ENCODE peak calls at places on chromosomes 5 and 9, in ten cellular contexts. J, I, H, T, U, C, O, V, F and D are unnamed samples.

GRCh38 chr5:142886211-142886610 is 116.0 kb downstream of the ARHGAP26 start:
- DNase-seq in J (no peak), I (peak), H (no peak), T (peak), U (no peak), C (no peak), O (no peak), V (no peak), F (no peak), D (no peak)

GRCh38 chr5:55234171-55234700 is 828 bp upstream of the CCNO start:
- DNase-seq in J (no peak), I (peak), H (no peak), T (peak), U (peak), C (no peak), O (no peak), V (no peak), F (no peak), D (no peak)

GRCh38 chr9:35718726-35719511 is 13.1 kb downstream of the TLN1 start:
- DNase-seq in J (no peak), I (no peak), H (no peak), T (no peak), U (no peak), C (no peak), O (no peak), V (no peak), F (peak), D (no peak)

GRCh38 chr5:122999947-123000563 is 36.5 kb downstream of the PPIC start:
- DNase-seq in J (peak), I (no peak), H (peak), T (peak), U (peak), C (no peak), O (peak), V (no peak), F (peak), D (no peak)

GRCh38 chr5:138979684-138980275 is 104.6 kb upstream of the LRRTM2 start:
- DNase-seq in J (no peak), I (no peak), H (no peak), T (no peak), U (no peak), C (no peak), O (no peak), V (no peak), F (no peak), D (peak)

GRCh38 chr5:19690978-19691377 is 297.0 kb downstream of the CDH18 start:
- DNase-seq in J (no peak), I (no peak), H (no peak), T (no peak), U (no peak), C (no peak), O (no peak), V (no peak), F (no peak), D (no peak)

GRCh38 chr5:15241216-15241821 is 258.7 kb upstream of the FBXL7 start:
- DNase-seq in J (no peak), I (peak), H (no peak), T (no peak), U (no peak), C (no peak), O (no peak), V (no peak), F (no peak), D (no peak)

GRCh38 chr5:167644619-167645018 is 646.8 kb upstream of the WWC1 start:
- DNase-seq in J (no peak), I (no peak), H (no peak), T (peak), U (no peak), C (no peak), O (no peak), V (no peak), F (no peak), D (no peak)

GRCh38 chr5:134451618-134452505 is 40.2 kb upstream of the CDKN2AIPNL start:
- DNase-seq in J (no peak), I (peak), H (no peak), T (peak), U (no peak), C (no peak), O (no peak), V (no peak), F (no peak), D (no peak)

GRCh38 chr9:74784506-74784905 is 103.2 kb downstream of the TRPM6 start:
- DNase-seq in J (no peak), I (peak), H (no peak), T (no peak), U (no peak), C (no peak), O (no peak), V (no peak), F (no peak), D (no peak)

GRCh38 chr9:36788534-36788933 is 215.8 kb downstream of the MELK start:
- DNase-seq in J (no peak), I (no peak), H (no peak), T (no peak), U (no peak), C (no peak), O (peak), V (no peak), F (no peak), D (no peak)

GRCh38 chr5:39517800-39518199 is 93.0 kb upstream of the DAB2 start:
- DNase-seq in J (no peak), I (peak), H (no peak), T (peak), U (no peak), C (no peak), O (no peak), V (no peak), F (no peak), D (no peak)

GRCh38 chr9:87588339-87588738 is 90.7 kb downstream of the DAPK1 start:
- DNase-seq in J (no peak), I (no peak), H (no peak), T (no peak), U (no peak), C (no peak), O (no peak), V (no peak), F (no peak), D (no peak)

DNA sequence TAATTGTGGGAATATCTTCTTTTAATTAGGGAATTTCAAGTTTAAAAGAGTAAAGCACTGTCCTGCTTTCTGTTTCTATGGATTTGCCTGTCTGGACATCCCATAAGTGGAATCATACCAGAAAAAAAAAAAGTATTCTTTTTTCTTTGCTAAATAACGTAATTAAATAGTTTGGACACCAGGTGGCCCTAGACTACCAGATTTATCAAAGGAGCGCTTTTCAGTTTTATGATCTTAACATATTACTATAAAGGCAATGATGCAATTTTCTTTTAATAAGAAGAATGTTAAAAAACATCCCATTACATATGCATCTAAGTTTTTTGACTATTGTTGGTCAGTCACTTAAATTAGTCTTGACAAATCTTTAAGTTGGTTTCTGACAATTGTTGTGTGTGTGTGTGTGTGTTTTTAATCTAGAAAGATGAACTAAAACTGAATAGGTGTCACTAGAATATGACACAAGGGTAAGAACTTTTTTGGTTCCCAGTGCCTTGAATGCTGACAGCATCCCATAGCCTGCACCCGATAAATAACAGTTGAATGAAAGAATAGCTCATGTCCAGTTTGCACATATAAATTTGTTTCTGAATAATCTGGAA is 49.5 kb downstream of the C5orf22 start:
- DNase-seq in J (peak), I (peak), H (peak), T (no peak), U (no peak), C (no peak), O (peak), V (no peak), F (no peak), D (no peak)
- TF ChIP-seq CTCF in J (peak), I (peak), H (peak), T (peak), U (no peak), C (peak), O (peak), V (peak), F (no peak), D (peak)

GRCh38 chr9:126556560-126557250 is 57.0 kb upstream of the LMX1B start:
- DNase-seq in J (no peak), I (no peak), H (no peak), T (no peak), U (no peak), C (no peak), O (no peak), V (no peak), F (no peak), D (no peak)

GRCh38 chr9:126563556-126563955 is 50.2 kb upstream of the LMX1B start:
- DNase-seq in J (no peak), I (no peak), H (no peak), T (no peak), U (no peak), C (no peak), O (no peak), V (no peak), F (no peak), D (no peak)

GRCh38 chr9:126558051-126558665 is 55.6 kb upstream of the LMX1B start:
- DNase-seq in J (peak), I (peak), H (peak), T (peak), U (peak), C (no peak), O (peak), V (peak), F (no peak), D (peak)

GRCh38 chr9:126561582-126561981 is 52.1 kb upstream of the LMX1B start:
- DNase-seq in J (peak), I (no peak), H (no peak), T (no peak), U (no peak), C (no peak), O (no peak), V (no peak), F (no peak), D (no peak)

GRCh38 chr9:126559296-126559695 is 54.4 kb upstream of the LMX1B start:
- DNase-seq in J (no peak), I (no peak), H (no peak), T (no peak), U (no peak), C (no peak), O (no peak), V (no peak), F (no peak), D (no peak)
- TF ChIP-seq CTCF in J (no peak), I (no peak), H (no peak), T (no peak), U (no peak), C (no peak), O (no peak), V (no peak), F (no peak), D (no peak)

GRCh38 chr5:173629628-173630027 is 13.2 kb upstream of the BOD1 start:
- DNase-seq in J (no peak), I (no peak), H (no peak), T (no peak), U (no peak), C (no peak), O (peak), V (no peak), F (no peak), D (no peak)
- TF ChIP-seq CTCF in J (peak), I (peak), H (peak), T (peak), U (no peak), C (no peak), O (peak), V (no peak), F (no peak), D (no peak)

DNA sequence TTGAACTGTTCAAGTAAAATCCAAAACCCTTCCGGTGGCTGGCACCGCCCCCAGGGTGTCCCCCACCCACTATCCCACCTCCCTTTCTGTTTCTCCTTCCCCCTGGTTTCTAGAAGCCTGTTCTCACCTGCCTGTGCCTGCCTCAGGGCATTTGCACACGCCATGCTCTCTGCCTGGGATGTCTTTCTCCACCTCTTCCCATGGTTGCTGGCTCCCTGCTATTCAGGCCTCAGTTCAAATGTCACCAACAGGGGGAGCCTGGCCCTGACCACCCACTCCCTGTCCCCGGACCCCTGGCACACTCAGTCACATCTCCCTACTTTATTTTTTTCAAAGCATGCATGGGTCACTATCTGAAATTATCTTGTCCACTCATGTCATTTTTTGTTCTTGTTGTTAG is 39.9 kb upstream of the EEIG1 start:
- DNase-seq in J (peak), I (no peak), H (no peak), T (no peak), U (no peak), C (no peak), O (no peak), V (no peak), F (no peak), D (no peak)
- TF ChIP-seq CTCF in J (peak), I (peak), H (no peak), T (peak), U (no peak), C (no peak), O (peak), V (no peak), F (no peak), D (no peak)

DNA sequence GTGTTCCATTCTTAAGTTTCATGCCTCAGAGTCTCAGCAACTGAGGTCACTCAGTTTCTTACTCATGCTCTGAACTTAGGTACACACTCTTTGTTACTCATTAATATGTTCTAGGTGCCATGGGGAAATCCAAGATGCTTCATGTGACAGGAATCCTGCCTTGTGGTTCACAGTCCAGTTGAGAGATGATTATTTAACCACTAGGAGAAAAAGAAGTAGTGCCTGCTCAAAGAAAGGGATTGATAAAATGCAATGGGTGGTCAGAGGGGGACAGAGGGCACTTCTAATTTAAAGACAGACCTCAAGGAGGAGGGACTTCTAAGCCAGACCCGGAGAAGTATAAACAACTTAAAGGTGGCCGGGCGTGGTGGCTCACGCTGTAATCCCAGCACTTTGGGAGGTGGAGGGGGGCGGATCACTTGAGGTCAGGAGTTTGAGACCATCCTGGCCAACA is 69.0 kb downstream of the UGCG start:
- DNase-seq in J (peak), I (peak), H (peak), T (peak), U (no peak), C (no peak), O (no peak), V (no peak), F (no peak), D (no peak)
- TF ChIP-seq CTCF in J (no peak), I (peak), H (no peak), T (no peak), U (no peak), C (no peak), O (no peak), V (no peak), F (no peak), D (no peak)

DNA sequence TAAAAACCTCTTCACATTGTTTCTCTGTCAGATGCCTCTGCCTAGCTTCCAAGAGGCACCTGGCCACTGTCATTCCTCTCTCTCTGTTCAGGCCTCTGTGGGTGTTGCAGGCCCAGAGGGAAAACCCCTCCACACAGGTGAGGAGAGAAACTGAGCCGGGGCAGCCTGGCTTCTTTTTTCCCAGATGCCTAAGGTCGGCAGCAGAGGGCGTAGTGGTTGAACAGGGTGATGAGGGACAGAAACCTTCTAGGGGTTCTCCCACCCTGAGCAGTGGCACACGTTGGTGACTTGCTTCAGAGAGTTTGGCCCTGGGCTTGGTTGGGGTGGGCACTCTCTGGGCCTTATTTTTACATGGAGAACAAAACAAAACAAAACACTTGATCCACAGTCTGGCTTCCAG is 12.2 kb downstream of the IL9 start:
- DNase-seq in J (no peak), I (no peak), H (no peak), T (no peak), U (no peak), C (no peak), O (peak), V (no peak), F (no peak), D (no peak)
- TF ChIP-seq CTCF in J (peak), I (peak), H (peak), T (peak), U (no peak), C (no peak), O (peak), V (no peak), F (no peak), D (no peak)

GRCh38 chr9:120393386-120394057 is 186.4 kb downstream of the CDK5RAP2 start:
- DNase-seq in J (no peak), I (peak), H (no peak), T (no peak), U (no peak), C (no peak), O (no peak), V (no peak), F (no peak), D (no peak)
- TF ChIP-seq CTCF in J (no peak), I (peak), H (no peak), T (peak), U (no peak), C (no peak), O (no peak), V (no peak), F (no peak), D (no peak)